ENCODE peak calls at places on chromosomes 7 and 10, in nine cellular contexts. W is T-helper 2 cell; G is activated T-cell treated with anti-CD3 and anti-CD28 coated beads for 1 hour; X is astrocyte; I is effector CD4-positive, alpha-beta T cell; O is stromal cell of bone marrow; V is type B pancreatic cell; Q is hypothalamus; Z is neural crest cell. A is an unnamed sample.

GRCh38 chr10:114412907-114413386 is 8.6 kb upstream of the AFAP1L2 start:
- DNase-seq in Z (no peak), X (peak), I (no peak), Q (no peak), G (no peak), O (peak), V (no peak), W (no peak), A (no peak)

GRCh38 chr7:29564455-29565185 is 985 bp downstream of the PRR15 start:
- DNase-seq in I (no peak), V (no peak), G (no peak), O (no peak), Z (peak), W (no peak), Q (no peak), X (peak), A (no peak)

GRCh38 chr7:30062587-30062986 is 34.4 kb downstream of the PLEKHA8 start:
- DNase-seq in G (no peak), Z (no peak), I (no peak), V (no peak), W (no peak), X (no peak), Q (no peak), O (peak), A (no peak)

GRCh38 chr7:111893190-111893589 is 313.0 kb downstream of the DOCK4 start:
- DNase-seq in X (no peak), W (no peak), I (no peak), Q (no peak), V (no peak), Z (no peak), O (no peak), G (no peak), A (no peak)

GRCh38 chr7:94605031-94605430 is 50.9 kb downstream of the SGCE start:
- DNase-seq in Z (no peak), V (no peak), O (peak), W (no peak), G (no peak), I (no peak), Q (no peak), X (no peak), A (no peak)

GRCh38 chr7:157693521-157694388 is 357.0 kb downstream of the DNAJB6 start:
- DNase-seq in W (no peak), O (no peak), V (peak), G (no peak), X (no peak), Z (peak), Q (no peak), I (no peak), A (no peak)

GRCh38 chr7:134313543-134313942 is 3.2 kb downstream of the SLC35B4 start:
- DNase-seq in Q (no peak), G (no peak), O (no peak), V (no peak), I (no peak), X (no peak), W (no peak), Z (no peak), A (no peak)

GRCh38 chr10:20874261-20874660 is 22.9 kb downstream of the NEBL start:
- DNase-seq in G (no peak), Z (no peak), V (no peak), I (no peak), Q (no peak), O (no peak), W (no peak), X (no peak), A (no peak)

GRCh38 chr7:4962872-4963775 is 4.1 kb upstream of the MMD2 start:
- DNase-seq in O (no peak), I (no peak), X (no peak), Q (no peak), G (no peak), W (no peak), V (no peak), Z (no peak), A (no peak)

GRCh38 chr7:26937956-26938623 is 73.7 kb upstream of the SKAP2 start:
- DNase-seq in G (no peak), X (no peak), Z (no peak), Q (no peak), V (no peak), W (no peak), I (no peak), O (no peak), A (no peak)

GRCh38 chr7:43454936-43455518 is 127.9 kb upstream of the STK17A start:
- DNase-seq in G (no peak), O (peak), Z (no peak), Q (no peak), W (no peak), X (peak), I (no peak), V (no peak), A (no peak)

GRCh38 chr10:86348321-86349210 is 18.0 kb downstream of the GRID1 start:
- DNase-seq in O (no peak), Z (no peak), V (no peak), I (no peak), W (no peak), G (no peak), Q (no peak), X (no peak), A (no peak)

GRCh38 chr10:13924020-13924725 is 337.4 kb downstream of the PRPF18 start:
- DNase-seq in V (no peak), X (peak), W (no peak), G (no peak), I (no peak), Q (no peak), Z (no peak), O (peak), A (no peak)

GRCh38 chr7:151301471-151302462 is 39.8 kb upstream of the NUB1 start:
- DNase-seq in X (no peak), Q (no peak), O (no peak), V (no peak), I (no peak), G (no peak), W (no peak), Z (no peak), A (no peak)

GRCh38 chr7:158209435-158209834 is 378.2 kb downstream of the PTPRN2 start:
- DNase-seq in X (no peak), Q (no peak), W (no peak), G (no peak), O (no peak), V (no peak), I (no peak), Z (no peak), A (no peak)

GRCh38 chr10:69578508-69578991 is 5.3 kb upstream of the NEUROG3 start:
- DNase-seq in W (no peak), Z (no peak), I (no peak), O (no peak), Q (no peak), V (no peak), X (no peak), G (no peak), A (no peak)

GRCh38 chr7:158651968-158652555 is 52.5 kb downstream of the NCAPG2 start:
- DNase-seq in W (no peak), I (no peak), G (no peak), V (no peak), Z (no peak), X (no peak), O (no peak), Q (no peak), A (no peak)

GRCh38 chr10:7642612-7643011 is 24.2 kb downstream of the ITIH5 start:
- DNase-seq in Z (no peak), G (no peak), X (no peak), V (no peak), Q (no peak), I (no peak), O (no peak), W (no peak), A (no peak)

GRCh38 chr7:85186521-85187241 is at the start of gene SEMA3D:
- DNase-seq in G (no peak), V (peak), W (no peak), X (peak), I (no peak), Q (peak), Z (peak), O (peak), A (no peak)

GRCh38 chr10:127740596-127740995 is 3.6 kb downstream of the FOXI2 start:
- DNase-seq in O (no peak), G (no peak), V (no peak), I (no peak), W (no peak), X (no peak), Q (no peak), Z (no peak), A (no peak)

GRCh38 chr10:75294518-75294865 is 58.7 kb upstream of the COMTD1 start:
- DNase-seq in W (no peak), V (no peak), G (no peak), O (no peak), I (no peak), Z (no peak), Q (no peak), X (no peak), A (no peak)

GRCh38 chr10:114821293-114821914 is at the start of gene FHIP2A:
- DNase-seq in G (peak), X (peak), Z (peak), I (peak), V (peak), Q (peak), W (peak), O (peak), A (peak)

GRCh38 chr10:987635-987905 is 664 bp upstream of the GTPBP4 start:
- DNase-seq in X (no peak), O (no peak), W (no peak), I (no peak), V (no peak), G (no peak), Z (no peak), Q (no peak), A (no peak)

GRCh38 chr7:150341263-150342118 is at the start of gene RARRES2:
- DNase-seq in I (no peak), W (no peak), Z (peak), O (no peak), Q (no peak), X (no peak), G (no peak), V (no peak), A (no peak)

GRCh38 chr7:22732556-22733126 is 5.6 kb downstream of the IL6 start:
- DNase-seq in Q (no peak), Z (no peak), X (no peak), I (no peak), G (no peak), W (no peak), O (no peak), V (no peak), A (no peak)

GRCh38 chr7:29877196-29877595 is 70.9 kb downstream of the WIPF3 start:
- DNase-seq in G (no peak), Q (no peak), O (no peak), Z (no peak), W (no peak), V (no peak), I (no peak), X (no peak), A (no peak)

A was measured in T-helper 9 cell.